ENCODE peak calls at places on chromosomes 6 and 20, in seven cellular contexts. H is mammary epithelial cell, K is ELR, N is fibroblast of the conjunctiva, A is choroid plexus epithelial cell, J is mucosa of descending colon, M is NT2/D1. L is an unnamed sample.

GRCh38 chr6:124490123-124490522 is 472.1 kb upstream of the RNF217 start:
- DNase-seq in K (no peak), N (no peak), A (peak), J (no peak), M (no peak), H (no peak), L (peak)

GRCh38 chr20:17226410-17227198 is at the start of gene PCSK2:
- DNase-seq in N (peak), J (peak), M (peak), K (peak), A (peak), H (peak), L (peak)

GRCh38 chr6:137901454-137901853 is 34.4 kb downstream of the TNFAIP3 start:
- DNase-seq in H (no peak), M (no peak), J (no peak), N (no peak), K (no peak), A (no peak), L (no peak)

GRCh38 chr20:62163485-62163865 is 19.4 kb upstream of the MTG2 start:
- DNase-seq in H (no peak), N (no peak), J (no peak), A (no peak), K (no peak), M (no peak), L (no peak)

GRCh38 chr6:121603486-121603885 is 168.0 kb downstream of the GJA1 start:
- DNase-seq in H (no peak), A (no peak), J (no peak), K (no peak), M (no peak), N (no peak), L (no peak)

GRCh38 chr20:6036213-6036612 is 17.6 kb downstream of the LRRN4 start:
- DNase-seq in M (no peak), N (no peak), J (no peak), A (no peak), K (no peak), H (no peak), L (peak)

GRCh38 chr20:57609086-57609841 is 11.0 kb downstream of the ZBP1 start:
- DNase-seq in M (no peak), A (no peak), K (no peak), H (no peak), N (no peak), J (no peak), L (no peak)

GRCh38 chr20:4808872-4809271 is 87.2 kb downstream of the PRND start:
- DNase-seq in M (no peak), A (peak), J (no peak), N (no peak), K (no peak), H (no peak), L (no peak)

GRCh38 chr6:144311361-144311760 is 26.2 kb downstream of the UTRN start:
- DNase-seq in N (no peak), H (no peak), K (no peak), J (no peak), M (no peak), A (no peak), L (no peak)

GRCh38 chr6:11918021-11918738 is 93.9 kb upstream of the HIVEP1 start:
- DNase-seq in J (peak), K (peak), A (peak), N (no peak), H (peak), M (no peak), L (no peak)

GRCh38 chr6:16267428-16268263 is 29.3 kb downstream of the GMPR start:
- DNase-seq in M (no peak), N (no peak), H (no peak), K (no peak), J (no peak), A (no peak), L (no peak)

GRCh38 chr6:43493833-43494232 is 16.3 kb downstream of the LRRC73 start:
- DNase-seq in N (no peak), J (no peak), M (no peak), H (peak), K (no peak), A (no peak), L (no peak)

GRCh38 chr20:19923762-19924161 is 93.4 kb upstream of the NAA20 start:
- DNase-seq in K (no peak), N (no peak), A (no peak), M (no peak), H (no peak), J (no peak), L (no peak)

GRCh38 chr6:15763827-15764226 is 101.0 kb upstream of the DTNBP1 start:
- DNase-seq in A (peak), J (peak), K (peak), M (no peak), H (no peak), N (peak), L (peak)

GRCh38 chr20:62921119-62921687 is 5.1 kb downstream of the DIDO1 start:
- DNase-seq in M (no peak), H (peak), N (no peak), J (no peak), K (peak), A (peak), L (peak)

GRCh38 chr6:149428606-149429005 is 28.5 kb downstream of the SUMO4 start:
- DNase-seq in J (no peak), K (no peak), A (no peak), M (no peak), H (no peak), N (no peak), L (no peak)

GRCh38 chr6:164150221-164150620 is 735.7 kb downstream of the QKI start:
- DNase-seq in N (no peak), K (no peak), M (no peak), H (no peak), J (no peak), A (no peak), L (no peak)

GRCh38 chr20:1060985-1061384 is 57.4 kb upstream of the PSMF1 start:
- DNase-seq in J (no peak), A (no peak), N (no peak), H (no peak), K (no peak), M (no peak), L (no peak)

GRCh38 chr6:159959976-159960384 is 8.9 kb upstream of the IGF2R start:
- DNase-seq in J (no peak), A (peak), N (no peak), K (no peak), H (no peak), M (no peak), L (no peak)

GRCh38 chr6:41055149-41055548 is 2.1 kb downstream of the APOBEC2 start:
- DNase-seq in N (no peak), J (no peak), M (no peak), A (no peak), H (no peak), K (no peak), L (no peak)

GRCh38 chr6:22980446-22980845 is 411.1 kb downstream of the HDGFL1 start:
- DNase-seq in K (peak), J (no peak), H (peak), A (peak), M (no peak), N (no peak), L (peak)

GRCh38 chr6:157989541-157990289 is 8.1 kb downstream of the SYNJ2 start:
- DNase-seq in K (peak), N (no peak), J (peak), M (no peak), H (peak), A (peak), L (peak)

GRCh38 chr20:20941468-20941889 is 164.7 kb downstream of the LINC00237 start:
- DNase-seq in K (no peak), M (no peak), J (no peak), N (no peak), H (no peak), A (no peak), L (no peak)

GRCh38 chr6:24666097-24666615 is 543 bp downstream of the TDP2 start:
- DNase-seq in N (no peak), H (no peak), M (no peak), K (peak), J (no peak), A (peak), L (no peak)

GRCh38 chr6:153424719-153425400 is 293.8 kb upstream of the RGS17 start:
- DNase-seq in H (no peak), A (no peak), N (no peak), M (no peak), J (no peak), K (peak), L (peak)

GRCh38 chr6:24274441-24275083 is 83.3 kb downstream of the DCDC2 start:
- DNase-seq in M (no peak), N (no peak), J (no peak), A (peak), K (peak), H (peak), L (no peak)

GRCh38 chr6:137846274-137846673 is 20.8 kb upstream of the TNFAIP3 start:
- DNase-seq in H (no peak), K (no peak), M (no peak), N (no peak), A (no peak), J (no peak), L (no peak)

GRCh38 chr20:51378171-51378928 is 164.2 kb downstream of the NFATC2 start:
- DNase-seq in A (no peak), J (no peak), N (no peak), M (peak), K (no peak), H (no peak), L (no peak)

GRCh38 chr6:159438106-159438505 is 254.9 kb downstream of the SOD2 start:
- DNase-seq in N (no peak), A (no peak), M (no peak), J (no peak), K (no peak), H (no peak), L (no peak)

GRCh38 chr20:50558483-50558925 is 48.3 kb downstream of the PTPN1 start:
- DNase-seq in H (peak), J (no peak), M (no peak), N (no peak), K (peak), A (peak), L (peak)

GRCh38 chr6:63348836-63349235 is 29.1 kb upstream of the LGSN start:
- DNase-seq in J (no peak), K (no peak), A (no peak), M (no peak), N (no peak), H (no peak), L (peak)

GRCh38 chr6:156873654-156874380 is 96.6 kb downstream of the ARID1B start:
- DNase-seq in A (no peak), N (no peak), J (no peak), K (no peak), M (no peak), H (no peak), L (no peak)

GRCh38 chr20:46099491-46100287 is 9.9 kb upstream of the NCOA5 start:
- DNase-seq in H (peak), M (no peak), J (no peak), K (no peak), A (no peak), N (no peak), L (no peak)

GRCh38 chr20:17557675-17558006 is 12.2 kb upstream of the DSTN start:
- DNase-seq in K (peak), A (peak), J (no peak), H (peak), M (no peak), N (no peak), L (peak)

GRCh38 chr6:143594647-143595046 is 83.1 kb upstream of the PHACTR2 start:
- DNase-seq in M (no peak), N (no peak), A (peak), H (peak), J (no peak), K (peak), L (peak)

GRCh38 chr20:6711950-6712634 is 55.4 kb upstream of the BMP2 start:
- DNase-seq in M (no peak), K (no peak), A (no peak), H (no peak), J (peak), N (no peak), L (peak)

L was measured in renal cortical epithelial cell.